ENCODE peak calls at places on chromosomes 12 and 14, in eight cellular contexts. C is foreskin fibroblast, X is bronchial epithelial cell, B is OCI-LY7, E is A549, O is skeletal muscle cell, I is occipital lobe, N is neural progenitor cell. J is an unnamed sample.

GRCh38 chr12:110039085-110039807 is 9.1 kb downstream of the C12orf76 start:
- DNase-seq in C (peak), X (peak), B (no peak), E (peak), O (peak), I (no peak), N (no peak), J (peak)

GRCh38 chr14:92677955-92678354 is 70.5 kb downstream of the LGMN start:
- DNase-seq in C (no peak), X (no peak), B (no peak), E (no peak), O (no peak), I (no peak), N (no peak), J (no peak)

GRCh38 chr12:110794623-110795280 is 52.0 kb upstream of the CCDC63 start:
- DNase-seq in C (peak), X (no peak), B (no peak), E (no peak), O (peak), I (no peak), N (no peak), J (no peak)

GRCh38 chr12:116880817-116881324 is 370 bp downstream of the HRK start:
- DNase-seq in C (peak), X (no peak), B (peak), E (peak), O (no peak), I (no peak), N (peak), J (peak)

GRCh38 chr12:53569174-53569557 is 57.0 kb downstream of the ATF7 start:
- DNase-seq in C (peak), X (peak), B (no peak), E (no peak), O (peak), I (no peak), N (no peak), J (no peak)

GRCh38 chr12:76762556-76762955 is 1.4 kb upstream of the ZDHHC17 start:
- DNase-seq in C (no peak), X (no peak), B (no peak), E (no peak), O (no peak), I (no peak), N (peak), J (no peak)

GRCh38 chr12:113333877-113334785 is 778 bp downstream of the SLC8B1 start:
- DNase-seq in C (no peak), X (peak), B (peak), E (no peak), O (no peak), I (no peak), N (no peak), J (no peak)

GRCh38 chr12:19183121-19183838 is 53.7 kb downstream of the PLEKHA5 start:
- DNase-seq in C (no peak), X (no peak), B (no peak), E (no peak), O (no peak), I (no peak), N (peak), J (no peak)

GRCh38 chr12:53825246-53826081 is 73.7 kb upstream of the CISTR start:
- DNase-seq in C (peak), X (peak), B (no peak), E (peak), O (no peak), I (no peak), N (no peak), J (peak)

GRCh38 chr12:65857875-65858274 is 33.6 kb downstream of the HMGA2 start:
- DNase-seq in C (no peak), X (no peak), B (no peak), E (no peak), O (no peak), I (no peak), N (no peak), J (no peak)

GRCh38 chr14:92549853-92550244 is 36.3 kb downstream of the RIN3 start:
- DNase-seq in C (peak), X (no peak), B (no peak), E (no peak), O (no peak), I (no peak), N (no peak), J (no peak)

GRCh38 chr12:1881301-1881700 is 37.2 kb downstream of the CACNA2D4 start:
- DNase-seq in C (no peak), X (no peak), B (no peak), E (no peak), O (no peak), I (no peak), N (no peak), J (no peak)

J was measured in HuH-7.5.